ENCODE peak calls at places on chromosomes 6 and 20, in ten cellular contexts. X, R, J, I, E, O, Z, N, T and P are unnamed samples.

GRCh38 chr6:56642366-56643261 is at the start of gene DST:
- DNase-seq in R (no peak), I (peak; percentile 83), N (no peak), T (peak; percentile 66), X (no peak), J (no peak), Z (no peak), O (no peak), E (no peak), P (peak; percentile 98)

GRCh38 chr6:106744781-106745180 is 115.4 kb downstream of the QRSL1 start:
- DNase-seq in E (no peak), X (no peak), N (no peak), R (no peak), J (no peak), O (no peak), T (no peak), I (no peak), Z (no peak), P (no peak)

GRCh38 chr6:133959667-133960368 is 6.8 kb downstream of the TBPL1 start:
- DNase-seq in N (no peak), O (no peak), Z (no peak), X (no peak), J (no peak), E (no peak), I (no peak), R (no peak), T (no peak), P (no peak)

GRCh38 chr6:77373955-77374354 is 89.3 kb downstream of the HTR1B start:
- DNase-seq in I (no peak), N (no peak), Z (no peak), T (no peak), J (no peak), R (no peak), X (no peak), E (no peak), O (no peak), P (no peak)

GRCh38 chr6:147382945-147383554 is 125.4 kb upstream of the SAMD5 start:
- DNase-seq in I (no peak), N (no peak), J (no peak), O (no peak), X (no peak), Z (no peak), R (no peak), T (peak; percentile 21), E (no peak), P (peak; percentile 28)

GRCh38 chr20:53126185-53126584 is 154.0 kb downstream of the TSHZ2 start:
- DNase-seq in T (no peak), X (no peak), I (no peak), Z (no peak), O (no peak), J (no peak), E (no peak), N (no peak), R (no peak), P (no peak)

GRCh38 chr20:61166324-61166723 is 85.7 kb upstream of the CDH4 start:
- DNase-seq in N (no peak), T (no peak), Z (no peak), E (no peak), J (no peak), R (no peak), I (no peak), X (no peak), O (no peak), P (peak; percentile 74)

GRCh38 chr6:160462551-160463109 is 114.5 kb downstream of the SLC22A3 start:
- DNase-seq in R (no peak), E (no peak), J (no peak), O (no peak), N (no peak), I (peak; percentile 68), X (peak; percentile 35), Z (no peak), T (no peak), P (peak; percentile 70)

GRCh38 chr6:136547336-136547735 is 2.9 kb downstream of the MAP7 start:
- DNase-seq in E (no peak), Z (no peak), X (no peak), R (no peak), O (no peak), J (no peak), N (no peak), I (no peak), T (peak; percentile 70), P (no peak)

GRCh38 chr6:34248198-34248726 is 544 bp downstream of the SMIM29 start:
- DNase-seq in Z (peak; percentile 74), J (peak; percentile 72), E (peak; percentile 69), R (peak; percentile 69), O (peak; percentile 83), I (no peak), T (peak; percentile 43), N (peak; percentile 65), X (no peak), P (no peak)

GRCh38 chr6:105301756-105302616 is 100.9 kb downstream of the PREP start:
- DNase-seq in X (no peak), N (no peak), Z (no peak), R (no peak), J (no peak), T (no peak), E (no peak), I (no peak), O (no peak), P (no peak)

GRCh38 chr6:18990313-18990978 is 603.3 kb downstream of the RNF144B start:
- DNase-seq in O (peak; percentile 77), Z (peak; percentile 79), I (no peak), N (peak; percentile 60), J (peak; percentile 50), E (peak; percentile 49), R (peak; percentile 64), X (no peak), T (peak; percentile 58), P (no peak)

DNA sequence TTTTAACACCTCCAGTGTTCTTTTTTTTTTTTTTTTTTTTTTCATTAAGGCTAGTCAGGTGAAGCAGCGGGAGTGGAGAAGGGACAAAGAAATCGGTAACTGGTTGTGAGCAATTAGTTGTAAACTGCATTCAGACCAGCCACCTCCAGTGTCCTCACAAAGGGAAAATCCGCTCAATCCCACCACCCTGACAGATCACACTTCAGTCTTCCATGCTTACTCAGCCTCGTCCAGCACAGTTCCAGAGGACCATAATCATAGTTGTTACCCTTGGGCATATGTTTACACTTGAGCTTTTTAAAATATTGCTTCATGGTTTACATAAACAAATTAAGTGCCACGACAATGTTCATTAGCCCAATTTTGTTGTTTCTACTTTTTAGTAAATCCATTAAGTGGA is 10.2 kb downstream of the DYNLRB1 start:
- DNase-seq in R (no peak), X (no peak), J (no peak), I (no peak), N (no peak), T (no peak), O (no peak), Z (no peak), E (no peak), P (no peak)
- H3K27ac ChIP-seq in R (peak overlapping the region; percentile 72), X (no peak overlapping the region), J (peak overlapping the region; percentile 76), I (peak overlapping the region; percentile 86), N (peak overlapping the region; percentile 64), T (peak overlapping the region; percentile 67), O (peak overlapping the region; percentile 64), Z (peak overlapping the region; percentile 72), E (peak overlapping the region; percentile 79), P (no peak overlapping the region)

GRCh38 chr6:31665501-31666336 is at the start of gene CSNK2B:
- DNase-seq in R (peak; percentile 99), Z (peak; percentile 99), J (peak; percentile 98), E (peak; percentile 99), T (peak; percentile 96), I (peak; percentile 91), O (peak; percentile 99), N (peak; percentile 99), X (peak; percentile 97), P (peak; percentile 95)
- TF ChIP-seq CTCF in R (no peak), Z (no peak), J (peak; percentile 28), E (no peak), T (no peak), I (no peak), O (peak; percentile 15), N (no peak), X (no peak), P (peak; percentile 36)

DNA sequence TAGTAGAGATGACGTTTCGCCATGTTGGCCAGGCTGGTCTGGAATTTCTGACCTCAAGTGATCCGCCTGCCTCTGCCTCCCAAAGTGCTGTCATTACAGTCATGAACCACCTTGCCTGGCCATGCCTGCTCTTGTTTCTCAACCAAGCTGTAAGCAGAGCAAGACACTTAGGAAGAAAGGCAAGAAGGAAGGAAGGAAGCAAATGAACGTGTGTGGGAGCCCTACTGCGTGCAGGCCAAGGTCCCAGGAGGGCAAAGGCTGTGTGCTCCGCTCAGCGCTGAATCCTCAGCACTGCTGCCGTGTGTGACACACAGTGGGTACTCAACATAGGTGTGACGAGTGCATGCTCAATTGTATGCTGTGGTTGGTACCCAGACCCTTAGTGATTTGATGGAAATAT is 47.4 kb downstream of the SULF2 start:
- DNase-seq in X (no peak), J (no peak), T (no peak), R (no peak), O (no peak), I (no peak), E (no peak), Z (no peak), N (no peak), P (peak; percentile 4)
- H3K27ac ChIP-seq in X (no peak overlapping the region), J (no peak overlapping the region), T (no peak overlapping the region), R (no peak overlapping the region), O (no peak overlapping the region), I (no peak overlapping the region), E (no peak overlapping the region), Z (no peak overlapping the region), N (no peak overlapping the region), P (no peak overlapping the region)

DNA sequence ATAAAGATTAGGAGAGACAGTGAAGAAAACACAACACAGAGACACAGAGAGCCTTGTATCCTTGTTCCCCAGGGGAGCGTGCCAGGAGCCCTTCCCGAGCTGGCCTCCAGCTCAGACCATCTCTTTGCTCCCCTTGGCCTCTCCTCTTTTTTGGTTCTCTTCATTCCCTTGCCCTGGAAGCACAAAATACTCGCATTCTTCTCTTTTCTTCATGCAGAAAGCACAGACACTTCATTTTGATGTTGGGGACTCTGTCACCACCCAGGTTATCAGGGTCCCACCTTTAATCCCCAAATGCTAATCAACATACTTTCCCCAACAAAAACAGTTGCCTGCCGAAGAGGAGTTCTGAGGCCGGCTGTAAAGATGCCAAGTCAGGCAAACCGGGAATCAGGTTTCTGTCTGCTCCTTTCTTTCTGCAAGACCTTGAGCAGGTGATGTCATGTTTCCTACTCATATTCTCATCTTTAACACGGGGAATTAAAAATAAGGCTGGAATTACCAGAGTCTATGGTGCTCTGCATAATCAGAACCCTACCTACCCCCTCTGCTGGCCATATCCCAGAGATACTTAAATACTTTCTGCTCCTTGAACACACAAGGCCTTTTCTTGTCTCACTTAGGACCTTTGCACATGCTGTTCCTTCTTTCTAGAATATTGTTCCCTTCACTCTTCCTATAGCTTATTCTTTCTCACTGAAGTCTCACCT is 21.7 kb downstream of the TGM6 start:
- DNase-seq in X (no peak), R (no peak), Z (no peak), T (peak; percentile 54), I (no peak), N (no peak), J (no peak), O (no peak), E (no peak), P (peak; percentile 77)
- TF ChIP-seq CTCF in X (no peak), R (no peak), Z (no peak), T (peak; percentile 54), I (peak; percentile 51), N (no peak), J (no peak), O (no peak), E (no peak), P (peak; percentile 77)

GRCh38 chr20:63433351-63433750 is 39.1 kb downstream of the KCNQ2 start:
- DNase-seq in Z (no peak), X (no peak), N (no peak), J (no peak), I (no peak), O (no peak), R (no peak), T (no peak), E (no peak), P (no peak)
- H3K27ac ChIP-seq in Z (no peak overlapping the region), X (no peak overlapping the region), N (no peak overlapping the region), J (no peak overlapping the region), I (no peak overlapping the region), O (no peak overlapping the region), R (no peak overlapping the region), T (no peak overlapping the region), E (no peak overlapping the region), P (no peak overlapping the region)